ENCODE peak calls at places on chromosomes 12 and 14, in eight cellular contexts. One of them, this sample, is unnamed.
A peak's percentile ranks its signal among the peaks of the same experiment; 100 is the strongest.

GRCh38 chr12:57803317-57803893 is 15.1 kb downstream of the AVIL start:
- DNase-seq in NCI-H524: peak; percentile 20
- DNase-seq in NAMALWA: peak; percentile 47
- DNase-seq in effector memory CD8-positive, alpha-beta T cell: peak; percentile 38
- DNase-seq in NCI-H1436: peak; percentile 15
- DNase-seq in CD4-positive, alpha-beta T cell: peak; percentile 21
- DNase-seq in kidney tubule cell: peak; percentile 44
- DNase-seq in D341Med: peak; percentile 83
- DNase-seq in this sample: peak; percentile 41

GRCh38 chr12:33825986-33826602 is 196.2 kb upstream of the ALG10 start:
- DNase-seq in D341Med: no peak
- DNase-seq in CD4-positive, alpha-beta T cell: no peak
- DNase-seq in NCI-H524: no peak
- DNase-seq in NCI-H1436: peak; percentile 66
- DNase-seq in effector memory CD8-positive, alpha-beta T cell: no peak
- DNase-seq in NAMALWA: no peak
- DNase-seq in kidney tubule cell: no peak
- DNase-seq in this sample: no peak

GRCh38 chr12:127964717-127965116 is 302.3 kb upstream of the TMEM132C start:
- DNase-seq in kidney tubule cell: no peak
- DNase-seq in CD4-positive, alpha-beta T cell: no peak
- DNase-seq in effector memory CD8-positive, alpha-beta T cell: no peak
- DNase-seq in NCI-H524: no peak
- DNase-seq in NAMALWA: peak; percentile 41
- DNase-seq in D341Med: no peak
- DNase-seq in NCI-H1436: no peak
- DNase-seq in this sample: peak; percentile 45

GRCh38 chr14:54447231-54447692 is 6.1 kb upstream of the CNIH1 start:
- DNase-seq in NAMALWA: no peak
- DNase-seq in NCI-H524: no peak
- DNase-seq in NCI-H1436: no peak
- DNase-seq in CD4-positive, alpha-beta T cell: no peak
- DNase-seq in D341Med: no peak
- DNase-seq in kidney tubule cell: no peak
- DNase-seq in effector memory CD8-positive, alpha-beta T cell: no peak
- DNase-seq in this sample: no peak

GRCh38 chr12:92624236-92624635 is 78.6 kb upstream of the PLEKHG7 start:
- DNase-seq in effector memory CD8-positive, alpha-beta T cell: no peak
- DNase-seq in CD4-positive, alpha-beta T cell: no peak
- DNase-seq in kidney tubule cell: peak; percentile 76
- DNase-seq in D341Med: no peak
- DNase-seq in NCI-H524: peak; percentile 78
- DNase-seq in NAMALWA: no peak
- DNase-seq in NCI-H1436: no peak
- DNase-seq in this sample: no peak

GRCh38 chr12:87336814-87337336 is 692.3 kb downstream of the C12orf50 start:
- DNase-seq in CD4-positive, alpha-beta T cell: no peak
- DNase-seq in kidney tubule cell: no peak
- DNase-seq in NAMALWA: no peak
- DNase-seq in NCI-H524: no peak
- DNase-seq in D341Med: no peak
- DNase-seq in effector memory CD8-positive, alpha-beta T cell: no peak
- DNase-seq in NCI-H1436: no peak
- DNase-seq in this sample: no peak

GRCh38 chr14:55237999-55238680 is 33.1 kb upstream of the FBXO34 start:
- DNase-seq in kidney tubule cell: no peak
- DNase-seq in D341Med: no peak
- DNase-seq in CD4-positive, alpha-beta T cell: no peak
- DNase-seq in NCI-H1436: no peak
- DNase-seq in NCI-H524: no peak
- DNase-seq in NAMALWA: no peak
- DNase-seq in effector memory CD8-positive, alpha-beta T cell: no peak
- DNase-seq in this sample: peak; percentile 41

GRCh38 chr14:75274899-75275569 is 3.6 kb upstream of the FOS start:
- DNase-seq in kidney tubule cell: no peak
- DNase-seq in NCI-H524: no peak
- DNase-seq in CD4-positive, alpha-beta T cell: no peak
- DNase-seq in NCI-H1436: no peak
- DNase-seq in NAMALWA: peak; percentile 66
- DNase-seq in effector memory CD8-positive, alpha-beta T cell: peak; percentile 58
- DNase-seq in D341Med: no peak
- DNase-seq in this sample: peak; percentile 90

GRCh38 chr12:107492393-107493134 is 193.0 kb upstream of the PWP1 start:
- DNase-seq in NCI-H524: no peak
- DNase-seq in NCI-H1436: no peak
- DNase-seq in kidney tubule cell: peak; percentile 23
- DNase-seq in D341Med: no peak
- DNase-seq in CD4-positive, alpha-beta T cell: no peak
- DNase-seq in NAMALWA: peak; percentile 35
- DNase-seq in effector memory CD8-positive, alpha-beta T cell: no peak
- DNase-seq in this sample: peak; percentile 1

GRCh38 chr14:28754209-28754985 is 12.2 kb upstream of the FOXG1 start:
- DNase-seq in NCI-H1436: peak; percentile 49
- DNase-seq in NCI-H524: peak; percentile 37
- DNase-seq in kidney tubule cell: peak; percentile 42
- DNase-seq in CD4-positive, alpha-beta T cell: no peak
- DNase-seq in effector memory CD8-positive, alpha-beta T cell: no peak
- DNase-seq in NAMALWA: peak; percentile 49
- DNase-seq in D341Med: peak; percentile 50
- DNase-seq in this sample: peak; percentile 57

GRCh38 chr14:103105580-103106168 is 11.1 kb downstream of the EXOC3L4 start:
- DNase-seq in CD4-positive, alpha-beta T cell: no peak
- DNase-seq in NAMALWA: peak; percentile 76
- DNase-seq in D341Med: peak; percentile 68
- DNase-seq in kidney tubule cell: peak; percentile 54
- DNase-seq in effector memory CD8-positive, alpha-beta T cell: no peak
- DNase-seq in NCI-H1436: peak; percentile 78
- DNase-seq in NCI-H524: peak; percentile 96
- DNase-seq in this sample: peak; percentile 8

GRCh38 chr14:76948213-76948947 is 80.1 kb downstream of the IRF2BPL start:
- DNase-seq in NCI-H1436: no peak
- DNase-seq in D341Med: no peak
- DNase-seq in CD4-positive, alpha-beta T cell: no peak
- DNase-seq in effector memory CD8-positive, alpha-beta T cell: no peak
- DNase-seq in kidney tubule cell: peak; percentile 60
- DNase-seq in NCI-H524: no peak
- DNase-seq in NAMALWA: no peak
- DNase-seq in this sample: no peak

GRCh38 chr12:3332190-3332589 is 158.8 kb upstream of the PRMT8 start:
- DNase-seq in NAMALWA: no peak
- DNase-seq in NCI-H524: no peak
- DNase-seq in NCI-H1436: no peak
- DNase-seq in kidney tubule cell: peak; percentile 41
- DNase-seq in D341Med: no peak
- DNase-seq in CD4-positive, alpha-beta T cell: no peak
- DNase-seq in effector memory CD8-positive, alpha-beta T cell: no peak
- DNase-seq in this sample: no peak

GRCh38 chr14:93648440-93649168 is 139.7 kb downstream of the PRIMA1 start:
- DNase-seq in NCI-H524: peak; percentile 33
- DNase-seq in kidney tubule cell: peak; percentile 30
- DNase-seq in CD4-positive, alpha-beta T cell: no peak
- DNase-seq in effector memory CD8-positive, alpha-beta T cell: no peak
- DNase-seq in D341Med: peak; percentile 48
- DNase-seq in NCI-H1436: no peak
- DNase-seq in NAMALWA: peak; percentile 67
- DNase-seq in this sample: peak; percentile 9

GRCh38 chr12:47124451-47124850 is 44.7 kb upstream of the AMIGO2 start:
- DNase-seq in NAMALWA: no peak
- DNase-seq in NCI-H1436: no peak
- DNase-seq in effector memory CD8-positive, alpha-beta T cell: no peak
- DNase-seq in CD4-positive, alpha-beta T cell: no peak
- DNase-seq in D341Med: no peak
- DNase-seq in NCI-H524: no peak
- DNase-seq in kidney tubule cell: no peak
- DNase-seq in this sample: peak; percentile 16

GRCh38 chr14:76541594-76542219 is 165.8 kb downstream of the ESRRB start:
- DNase-seq in NCI-H524: no peak
- DNase-seq in D341Med: no peak
- DNase-seq in NCI-H1436: no peak
- DNase-seq in CD4-positive, alpha-beta T cell: no peak
- DNase-seq in effector memory CD8-positive, alpha-beta T cell: no peak
- DNase-seq in kidney tubule cell: no peak
- DNase-seq in NAMALWA: no peak
- DNase-seq in this sample: no peak

GRCh38 chr14:100654025-100654813 is 67.0 kb upstream of the BEGAIN start:
- DNase-seq in NCI-H1436: no peak
- DNase-seq in CD4-positive, alpha-beta T cell: no peak
- DNase-seq in D341Med: no peak
- DNase-seq in effector memory CD8-positive, alpha-beta T cell: no peak
- DNase-seq in kidney tubule cell: no peak
- DNase-seq in NCI-H524: no peak
- DNase-seq in NAMALWA: peak; percentile 21
- DNase-seq in this sample: no peak

GRCh38 chr14:68269136-68269535 is 449.6 kb downstream of the RAD51B start:
- DNase-seq in kidney tubule cell: no peak
- DNase-seq in effector memory CD8-positive, alpha-beta T cell: no peak
- DNase-seq in NCI-H1436: no peak
- DNase-seq in NAMALWA: no peak
- DNase-seq in CD4-positive, alpha-beta T cell: no peak
- DNase-seq in D341Med: no peak
- DNase-seq in NCI-H524: no peak
- DNase-seq in this sample: no peak

GRCh38 chr14:85233756-85234545 is 296.0 kb upstream of the FLRT2 start:
- DNase-seq in NAMALWA: no peak
- DNase-seq in effector memory CD8-positive, alpha-beta T cell: no peak
- DNase-seq in CD4-positive, alpha-beta T cell: no peak
- DNase-seq in kidney tubule cell: peak; percentile 74
- DNase-seq in D341Med: no peak
- DNase-seq in NCI-H524: no peak
- DNase-seq in NCI-H1436: no peak
- DNase-seq in this sample: no peak

GRCh38 chr14:55688566-55688965 is 108.6 kb downstream of the KTN1 start:
- DNase-seq in NCI-H524: no peak
- DNase-seq in CD4-positive, alpha-beta T cell: no peak
- DNase-seq in D341Med: no peak
- DNase-seq in kidney tubule cell: no peak
- DNase-seq in NAMALWA: no peak
- DNase-seq in effector memory CD8-positive, alpha-beta T cell: no peak
- DNase-seq in NCI-H1436: no peak
- DNase-seq in this sample: no peak

GRCh38 chr12:116043673-116044072 is 233.8 kb downstream of the MED13L start:
- DNase-seq in NAMALWA: no peak
- DNase-seq in effector memory CD8-positive, alpha-beta T cell: no peak
- DNase-seq in kidney tubule cell: no peak
- DNase-seq in NCI-H524: peak; percentile 26
- DNase-seq in NCI-H1436: no peak
- DNase-seq in CD4-positive, alpha-beta T cell: no peak
- DNase-seq in D341Med: no peak
- DNase-seq in this sample: no peak

GRCh38 chr12:96892104-96892503 is 15.0 kb upstream of the NEDD1 start:
- DNase-seq in NAMALWA: no peak
- DNase-seq in NCI-H524: no peak
- DNase-seq in NCI-H1436: no peak
- DNase-seq in D341Med: no peak
- DNase-seq in effector memory CD8-positive, alpha-beta T cell: no peak
- DNase-seq in kidney tubule cell: no peak
- DNase-seq in CD4-positive, alpha-beta T cell: no peak
- DNase-seq in this sample: no peak

GRCh38 chr14:104707629-104708595 is 16.1 kb upstream of the ADSS1 start:
- DNase-seq in NCI-H1436: no peak
- DNase-seq in effector memory CD8-positive, alpha-beta T cell: no peak
- DNase-seq in D341Med: no peak
- DNase-seq in NAMALWA: no peak
- DNase-seq in CD4-positive, alpha-beta T cell: no peak
- DNase-seq in NCI-H524: no peak
- DNase-seq in kidney tubule cell: no peak
- DNase-seq in this sample: no peak

GRCh38 chr14:60639677-60640076 is 9.6 kb downstream of the SIX1 start:
- DNase-seq in CD4-positive, alpha-beta T cell: no peak
- DNase-seq in NCI-H1436: no peak
- DNase-seq in NAMALWA: no peak
- DNase-seq in kidney tubule cell: no peak
- DNase-seq in effector memory CD8-positive, alpha-beta T cell: no peak
- DNase-seq in D341Med: no peak
- DNase-seq in NCI-H524: no peak
- DNase-seq in this sample: no peak

GRCh38 chr12:101414533-101415119 is 7.1 kb upstream of the ARL1 start:
- DNase-seq in effector memory CD8-positive, alpha-beta T cell: peak; percentile 3
- DNase-seq in kidney tubule cell: peak; percentile 65
- DNase-seq in CD4-positive, alpha-beta T cell: no peak
- DNase-seq in D341Med: peak; percentile 39
- DNase-seq in NCI-H1436: peak; percentile 26
- DNase-seq in NCI-H524: peak; percentile 1
- DNase-seq in NAMALWA: peak; percentile 71
- DNase-seq in this sample: peak; percentile 88

GRCh38 chr12:77734489-77734888 is 96.2 kb upstream of the NAV3 start:
- DNase-seq in D341Med: no peak
- DNase-seq in NAMALWA: no peak
- DNase-seq in NCI-H1436: peak; percentile 2
- DNase-seq in CD4-positive, alpha-beta T cell: no peak
- DNase-seq in kidney tubule cell: no peak
- DNase-seq in effector memory CD8-positive, alpha-beta T cell: no peak
- DNase-seq in NCI-H524: no peak
- DNase-seq in this sample: peak; percentile 7

GRCh38 chr12:4771172-4771959 is 51.2 kb downstream of the GALNT8 start:
- DNase-seq in CD4-positive, alpha-beta T cell: no peak
- DNase-seq in NCI-H524: no peak
- DNase-seq in kidney tubule cell: no peak
- DNase-seq in D341Med: no peak
- DNase-seq in effector memory CD8-positive, alpha-beta T cell: no peak
- DNase-seq in NAMALWA: no peak
- DNase-seq in NCI-H1436: no peak
- DNase-seq in this sample: no peak

GRCh38 chr12:46627686-46628085 is 198.1 kb downstream of the SLC38A4 start:
- DNase-seq in D341Med: no peak
- DNase-seq in NCI-H1436: no peak
- DNase-seq in NCI-H524: no peak
- DNase-seq in kidney tubule cell: peak; percentile 97
- DNase-seq in NAMALWA: no peak
- DNase-seq in CD4-positive, alpha-beta T cell: no peak
- DNase-seq in effector memory CD8-positive, alpha-beta T cell: no peak
- DNase-seq in this sample: no peak

GRCh38 chr12:50952510-50952909 is at the start of gene HIGD1C:
- DNase-seq in NAMALWA: no peak
- DNase-seq in CD4-positive, alpha-beta T cell: no peak
- DNase-seq in D341Med: no peak
- DNase-seq in effector memory CD8-positive, alpha-beta T cell: no peak
- DNase-seq in NCI-H1436: no peak
- DNase-seq in kidney tubule cell: no peak
- DNase-seq in NCI-H524: no peak
- DNase-seq in this sample: no peak

This sample was measured in OCI-M1.